ENCODE peak calls at places on chromosome 2, in eight cellular contexts. H is cardiac fibroblast, J is cardiac muscle cell, L is A549, Q is hepatocyte, I is OCI-LY7, V is coronary artery, X is BJ. S is an unnamed sample.

GRCh38 chr2:201484805-201485204 is 33.3 kb downstream of the STRADB start:
- DNase-seq in H (no peak), J (peak; percentile 13), L (no peak), Q (no peak), I (no peak), V (no peak), X (peak; percentile 31), S (no peak)

GRCh38 chr2:143581989-143582719 is 452.9 kb downstream of the ARHGAP15 start:
- DNase-seq in H (peak; percentile 18), J (peak; percentile 30), L (no peak), Q (no peak), I (no peak), V (no peak), X (no peak), S (peak; percentile 46)

GRCh38 chr2:1997976-1998375 is 253.7 kb upstream of the PXDN start:
- DNase-seq in H (no peak), J (no peak), L (no peak), Q (no peak), I (no peak), V (no peak), X (no peak), S (no peak)

GRCh38 chr2:202624133-202624532 is 10.6 kb upstream of the FAM117B start:
- DNase-seq in H (no peak), J (no peak), L (no peak), Q (no peak), I (no peak), V (no peak), X (no peak), S (no peak)

GRCh38 chr2:218876562-218877219 is 4.0 kb upstream of the WNT10A start:
- DNase-seq in H (peak; percentile 78), J (peak; percentile 79), L (peak; percentile 72), Q (peak; percentile 76), I (peak; percentile 73), V (no peak), X (no peak), S (peak; percentile 86)

GRCh38 chr2:167692191-167692590 is 555.2 kb downstream of the STK39 start:
- DNase-seq in H (peak; percentile 38), J (no peak), L (no peak), Q (no peak), I (no peak), V (no peak), X (no peak), S (no peak)

GRCh38 chr2:239328306-239329191 is 72.3 kb downstream of the HDAC4 start:
- DNase-seq in H (peak; percentile 64), J (peak; percentile 97), L (no peak), Q (peak; percentile 76), I (no peak), V (peak; percentile 92), X (peak; percentile 64), S (no peak)

GRCh38 chr2:120559401-120559800 is 176.3 kb upstream of the GLI2 start:
- DNase-seq in H (peak; percentile 97), J (peak; percentile 93), L (no peak), Q (peak; percentile 65), I (no peak), V (no peak), X (peak; percentile 98), S (peak; percentile 14)

GRCh38 chr2:14861201-14861600 is 228.7 kb downstream of the LRATD1 start:
- DNase-seq in H (no peak), J (no peak), L (no peak), Q (no peak), I (peak; percentile 4), V (no peak), X (no peak), S (peak; percentile 12)

GRCh38 chr2:227117027-227117426 is 47.0 kb downstream of the COL4A4 start:
- DNase-seq in H (no peak), J (no peak), L (no peak), Q (no peak), I (no peak), V (no peak), X (no peak), S (peak; percentile 6)
- H3K4me3 ChIP-seq in H (no peak overlapping the region), J (no peak overlapping the region), L (no peak overlapping the region), Q (no peak overlapping the region), I (no peak overlapping the region), V (no peak overlapping the region), X (no peak overlapping the region), S (no peak overlapping the region)

DNA sequence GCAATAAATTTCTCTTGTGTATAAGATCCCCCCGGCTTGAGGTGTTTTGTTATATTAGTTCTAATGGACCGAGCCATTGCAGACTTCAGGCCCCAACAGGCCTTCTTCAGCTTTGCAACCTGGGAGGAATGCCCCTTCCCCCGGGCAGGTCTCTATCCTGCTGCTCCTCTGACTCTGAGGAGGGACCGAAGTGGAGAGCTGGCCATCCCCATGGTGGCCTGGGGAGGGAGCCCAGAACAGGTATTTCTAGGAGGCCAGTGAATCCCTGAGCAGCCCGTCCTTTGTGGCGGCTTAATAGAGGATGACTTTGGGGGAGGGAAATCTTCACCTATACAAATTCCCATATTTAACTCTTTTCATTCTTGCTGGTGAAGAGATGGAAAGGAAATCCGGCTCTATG is 715.8 kb upstream of the SOX11 start:
- DNase-seq in H (no peak), J (no peak), L (no peak), Q (no peak), I (no peak), V (no peak), X (no peak), S (no peak)
- H3K4me3 ChIP-seq in H (no peak overlapping the region), J (no peak overlapping the region), L (no peak overlapping the region), Q (no peak overlapping the region), I (no peak overlapping the region), V (no peak overlapping the region), X (no peak overlapping the region), S (no peak overlapping the region)

DNA sequence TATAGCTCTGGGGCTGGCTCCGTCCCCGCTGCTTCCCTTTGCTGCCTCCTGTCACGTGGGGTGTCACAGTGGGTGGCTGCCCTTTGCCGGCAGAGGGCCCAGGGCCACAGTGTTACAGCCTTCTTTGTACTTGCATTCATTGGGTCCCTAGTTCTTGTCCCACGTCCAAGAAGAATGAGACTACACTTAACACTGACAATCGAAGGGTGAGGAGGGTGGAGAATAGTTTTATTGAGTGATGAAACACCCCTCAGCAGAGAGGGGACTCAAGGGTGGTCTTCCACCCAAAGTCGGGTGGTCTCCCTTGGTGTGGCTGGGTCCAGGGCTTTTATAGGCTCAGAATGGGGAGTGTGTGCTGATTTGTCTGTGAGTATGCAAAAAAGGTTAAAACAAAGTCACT is 1.9 kb downstream of the ATG4B start:
- DNase-seq in H (no peak), J (no peak), L (no peak), Q (no peak), I (peak; percentile 62), V (no peak), X (no peak), S (no peak)
- H3K4me3 ChIP-seq in H (no peak overlapping the region), J (no peak overlapping the region), L (no peak overlapping the region), Q (no peak overlapping the region), I (peak overlapping the region; percentile 89), V (peak overlapping the region; percentile 99), X (no peak overlapping the region), S (no peak overlapping the region)

GRCh38 chr2:118764855-118765254 is 82.6 kb downstream of the EN1 start:
- DNase-seq in H (no peak), J (no peak), L (no peak), Q (no peak), I (no peak), V (no peak), X (no peak), S (no peak)

GRCh38 chr2:118761791-118762190 is 85.7 kb downstream of the EN1 start:
- DNase-seq in H (no peak), J (no peak), L (no peak), Q (no peak), I (no peak), V (no peak), X (no peak), S (no peak)

GRCh38 chr2:118763797-118764196 is 83.7 kb downstream of the EN1 start:
- DNase-seq in H (peak; percentile 20), J (peak; percentile 60), L (peak; percentile 13), Q (peak; percentile 15), I (no peak), V (no peak), X (no peak), S (peak; percentile 20)
- H3K4me3 ChIP-seq in H (no peak overlapping the region), J (no peak overlapping the region), L (no peak overlapping the region), Q (no peak overlapping the region), I (no peak overlapping the region), V (no peak overlapping the region), X (no peak overlapping the region), S (no peak overlapping the region)

GRCh38 chr2:11127791-11128190 is 27.5 kb upstream of the SLC66A3 start:
- DNase-seq in H (no peak), J (no peak), L (no peak), Q (no peak), I (no peak), V (no peak), X (no peak), S (no peak)

GRCh38 chr2:11132036-11132671 is 23.1 kb upstream of the SLC66A3 start:
- DNase-seq in H (no peak), J (no peak), L (no peak), Q (no peak), I (no peak), V (no peak), X (no peak), S (no peak)

GRCh38 chr2:11131166-11131920 is 23.9 kb upstream of the SLC66A3 start:
- DNase-seq in H (no peak), J (no peak), L (no peak), Q (no peak), I (no peak), V (no peak), X (no peak), S (no peak)

GRCh38 chr2:11128258-11128951 is 26.9 kb upstream of the SLC66A3 start:
- DNase-seq in H (peak; percentile 74), J (peak; percentile 48), L (no peak), Q (no peak), I (no peak), V (no peak), X (peak; percentile 5), S (peak; percentile 81)

DNA sequence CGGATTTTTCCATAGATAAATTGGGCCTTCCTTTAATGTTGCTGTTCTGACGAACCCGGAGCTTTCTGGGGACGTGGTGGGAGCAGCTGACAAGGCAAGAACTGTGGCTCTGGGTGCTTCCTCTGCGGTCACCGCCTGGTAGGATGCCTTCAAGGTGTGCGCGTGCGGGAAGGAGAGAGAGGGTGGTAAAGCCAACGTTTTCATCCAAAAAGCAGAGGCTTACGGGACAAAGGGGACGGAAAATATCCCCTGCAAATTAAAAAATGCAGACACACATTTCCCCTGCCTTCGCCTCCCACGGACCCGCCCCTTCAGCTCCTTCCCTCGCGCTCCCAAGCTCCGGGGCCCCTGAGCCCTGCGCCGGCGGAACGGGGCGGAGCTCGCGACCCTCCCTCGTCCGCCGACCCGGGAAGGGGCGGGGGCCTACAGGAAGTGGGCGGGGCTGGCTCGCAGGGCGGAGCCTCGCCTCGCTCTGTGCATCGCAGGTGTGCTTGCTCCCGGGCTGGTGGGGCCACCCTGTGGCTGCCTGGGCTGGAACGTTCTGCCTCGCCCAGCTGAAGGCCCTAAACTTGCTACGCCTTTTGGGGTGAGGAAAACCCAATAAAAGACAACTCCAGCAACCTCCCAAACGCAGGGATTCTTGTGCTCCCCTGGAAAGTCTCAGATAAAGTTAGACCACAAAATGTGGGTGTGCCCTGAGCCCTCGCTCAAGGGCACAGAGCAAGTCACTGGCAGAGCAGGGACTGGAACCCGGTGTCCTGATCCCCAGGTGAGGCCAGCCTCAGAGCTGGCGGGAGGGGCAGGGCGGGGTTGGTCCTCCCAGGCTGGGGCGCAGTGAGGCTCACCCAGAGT is 25.4 kb upstream of the SLC66A3 start:
- DNase-seq in H (no peak), J (peak; percentile 32), L (peak; percentile 74), Q (peak; percentile 92), I (peak; percentile 89), V (no peak), X (no peak), S (peak; percentile 72)
- H3K4me3 ChIP-seq in H (no peak overlapping the region), J (peak overlapping the region; percentile 12), L (peak overlapping the region; percentile 45), Q (no peak overlapping the region), I (peak overlapping the region; percentile 50), V (peak overlapping the region; percentile 63), X (peak overlapping the region; percentile 37), S (peak overlapping the region; percentile 55)